ENCODE peak calls at places on chromosomes 5 and 9, in eight cellular contexts. W, A, C, I, D, K, M and V are unnamed samples.

GRCh38 chr5:179368806-179369529 is 23.7 kb upstream of the ADAMTS2 start:
- DNase-seq in W (no peak), A (no peak), C (no peak), I (no peak), D (no peak), K (no peak), M (no peak), V (no peak)

GRCh38 chr5:96259211-96259772 is 173.8 kb downstream of the PCSK1 start:
- DNase-seq in W (no peak), A (no peak), C (peak), I (peak), D (peak), K (peak), M (no peak), V (peak)

GRCh38 chr5:100872409-100873190 is 30.5 kb downstream of the ST8SIA4 start:
- DNase-seq in W (peak), A (no peak), C (no peak), I (no peak), D (no peak), K (no peak), M (no peak), V (no peak)

GRCh38 chr9:8958358-8958757 is 1158.8 kb upstream of the DMAC1 start:
- DNase-seq in W (no peak), A (no peak), C (no peak), I (no peak), D (no peak), K (no peak), M (no peak), V (no peak)

GRCh38 chr9:3977388-3977787 is 322.5 kb downstream of the GLIS3 start:
- DNase-seq in W (no peak), A (no peak), C (no peak), I (no peak), D (no peak), K (no peak), M (no peak), V (no peak)

GRCh38 chr9:95044731-95045508 is 272.6 kb downstream of the FANCC start:
- DNase-seq in W (no peak), A (no peak), C (no peak), I (no peak), D (no peak), K (no peak), M (no peak), V (no peak)

GRCh38 chr9:132007371-132007701 is 72.3 kb downstream of the MED27 start:
- DNase-seq in W (no peak), A (no peak), C (no peak), I (no peak), D (no peak), K (no peak), M (no peak), V (no peak)

GRCh38 chr5:38858839-38859238 is 13.0 kb downstream of the OSMR start:
- DNase-seq in W (no peak), A (no peak), C (no peak), I (no peak), D (no peak), K (no peak), M (no peak), V (no peak)

GRCh38 chr9:136364369-136364748 is 815 bp upstream of the DNLZ start:
- DNase-seq in W (no peak), A (no peak), C (no peak), I (no peak), D (no peak), K (no peak), M (no peak), V (no peak)

GRCh38 chr5:119368238-119368630 is 12.4 kb downstream of the TNFAIP8 start:
- DNase-seq in W (no peak), A (no peak), C (no peak), I (no peak), D (no peak), K (peak), M (no peak), V (no peak)

GRCh38 chr9:94861589-94862241 is 135.2 kb downstream of the AOPEP start:
- DNase-seq in W (no peak), A (no peak), C (peak), I (peak), D (no peak), K (peak), M (peak), V (peak)

GRCh38 chr5:59617186-59617771 is 276.2 kb downstream of the PDE4D start:
- DNase-seq in W (no peak), A (no peak), C (no peak), I (no peak), D (no peak), K (no peak), M (no peak), V (no peak)

GRCh38 chr5:178381206-178381605 is 148.6 kb upstream of the PHYKPL start:
- DNase-seq in W (no peak), A (no peak), C (no peak), I (no peak), D (no peak), K (no peak), M (no peak), V (no peak)

GRCh38 chr5:157998021-157998504 is 139.1 kb upstream of the CLINT1 start:
- DNase-seq in W (no peak), A (no peak), C (peak), I (no peak), D (no peak), K (peak), M (no peak), V (no peak)

GRCh38 chr9:113011911-113012381 is at the start of gene ZNF883:
- DNase-seq in W (peak), A (peak), C (no peak), I (peak), D (no peak), K (peak), M (no peak), V (peak)